ENCODE peak calls at places on chromosomes 16 and 17, in six cellular contexts. Y is pancreas; B is HAP-1; E is CD8-positive, alpha-beta memory T cell; X is GM23248; U is adrenal gland. A is an unnamed sample. For H3K4me1, the result is how much of the 10 kb centered on the place peaks cover.

GRCh38 chr17:35879748-35880654 is at the start of gene CCL5:
- DNase-seq in Y (no peak), B (no peak), E (peak), X (no peak), U (no peak), A (no peak)

GRCh38 chr17:31524926-31525800 is 133.7 kb downstream of the RAB11FIP4 start:
- DNase-seq in Y (peak), B (peak), E (peak), X (peak), U (peak), A (peak)

GRCh38 chr16:70158261-70158939 is 15.2 kb upstream of the CLEC18C start:
- DNase-seq in Y (no peak), B (no peak), E (no peak), X (no peak), U (no peak), A (peak)

GRCh38 chr17:47941998-47942490 is 673 bp downstream of the PNPO start:
- DNase-seq in Y (no peak), B (no peak), E (no peak), X (peak), U (no peak), A (no peak)

GRCh38 chr17:41406205-41406604 is 8.8 kb upstream of the KRT31 start:
- DNase-seq in Y (no peak), B (no peak), E (no peak), X (no peak), U (no peak), A (peak)

GRCh38 chr17:56779306-56779705 is 54.4 kb downstream of the C17orf67 start:
- DNase-seq in Y (no peak), B (no peak), E (no peak), X (peak), U (no peak), A (peak)

GRCh38 chr17:8192070-8192815 is 2.3 kb upstream of the BORCS6 start:
- DNase-seq in Y (peak), B (peak), E (peak), X (peak), U (peak), A (peak)

GRCh38 chr16:20803561-20804214 is 2.6 kb downstream of the ERI2 start:
- DNase-seq in Y (no peak), B (no peak), E (no peak), X (peak), U (no peak), A (no peak)

GRCh38 chr17:9907883-9908648 is 3.0 kb upstream of the RCVRN start:
- DNase-seq in Y (no peak), B (no peak), E (no peak), X (no peak), U (no peak), A (peak)

GRCh38 chr16:65786916-65787315 is 579.6 kb upstream of the CDH5 start:
- DNase-seq in Y (no peak), B (no peak), E (no peak), X (no peak), U (no peak), A (no peak)

GRCh38 chr17:49575524-49576120 is at the start of gene NXPH3:
- DNase-seq in Y (no peak), B (peak), E (peak), X (peak), U (peak), A (peak)

GRCh38 chr16:4714996-4715395 is 19.1 kb downstream of the ANKS3 start:
- DNase-seq in Y (no peak), B (no peak), E (no peak), X (no peak), U (no peak), A (no peak)

GRCh38 chr17:48545539-48545938 is 630 bp upstream of the HOXB2 start:
- DNase-seq in Y (no peak), B (no peak), E (no peak), X (no peak), U (no peak), A (no peak)

GRCh38 chr17:13107726-13108235 is 90.0 kb upstream of the ELAC2 start:
- DNase-seq in Y (no peak), B (no peak), E (no peak), X (peak), U (no peak), A (no peak)

GRCh38 chr16:9966569-9967157 is 215.6 kb downstream of the GRIN2A start:
- DNase-seq in Y (no peak), B (no peak), E (no peak), X (peak), U (no peak), A (no peak)

GRCh38 chr17:20174588-20175265 is 165.6 kb downstream of the SPECC1 start:
- DNase-seq in Y (no peak), B (no peak), E (no peak), X (peak), U (peak), A (no peak)

GRCh38 chr17:75011788-75012319 is 616 bp upstream of the MRPL58 start:
- DNase-seq in Y (peak), B (no peak), E (no peak), X (peak), U (no peak), A (no peak)

GRCh38 chr17:77696720-77697460 is 261.6 kb upstream of the TNRC6C start:
- DNase-seq in Y (no peak), B (no peak), E (no peak), X (no peak), U (no peak), A (peak)

DNA sequence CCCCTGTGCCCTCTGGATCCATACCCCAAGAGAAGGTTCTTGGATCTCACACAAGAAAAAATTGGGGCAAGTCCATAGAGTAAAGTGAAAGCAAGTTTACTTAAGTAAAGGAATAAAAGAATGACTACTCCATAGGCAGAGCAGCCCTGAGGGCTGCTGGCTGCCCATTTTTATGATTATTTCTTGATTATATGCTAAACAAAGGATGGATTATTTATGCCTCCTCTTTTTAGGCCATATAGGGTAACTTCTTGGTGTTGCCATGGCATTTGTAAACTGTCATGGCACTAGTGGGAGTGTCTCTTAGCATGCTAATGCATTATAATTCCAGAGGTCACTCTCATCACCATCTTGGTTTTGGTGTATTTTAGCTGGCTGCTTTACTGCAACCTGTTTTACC is 70.8 kb downstream of the NLK start:
- DNase-seq in Y (no peak), B (peak), E (no peak), X (peak), U (no peak), A (no peak)
- H3K4me1 ChIP-seq in Y (under half), B (under half), E (under half), X (under half), U (under half), A (under half)

DNA sequence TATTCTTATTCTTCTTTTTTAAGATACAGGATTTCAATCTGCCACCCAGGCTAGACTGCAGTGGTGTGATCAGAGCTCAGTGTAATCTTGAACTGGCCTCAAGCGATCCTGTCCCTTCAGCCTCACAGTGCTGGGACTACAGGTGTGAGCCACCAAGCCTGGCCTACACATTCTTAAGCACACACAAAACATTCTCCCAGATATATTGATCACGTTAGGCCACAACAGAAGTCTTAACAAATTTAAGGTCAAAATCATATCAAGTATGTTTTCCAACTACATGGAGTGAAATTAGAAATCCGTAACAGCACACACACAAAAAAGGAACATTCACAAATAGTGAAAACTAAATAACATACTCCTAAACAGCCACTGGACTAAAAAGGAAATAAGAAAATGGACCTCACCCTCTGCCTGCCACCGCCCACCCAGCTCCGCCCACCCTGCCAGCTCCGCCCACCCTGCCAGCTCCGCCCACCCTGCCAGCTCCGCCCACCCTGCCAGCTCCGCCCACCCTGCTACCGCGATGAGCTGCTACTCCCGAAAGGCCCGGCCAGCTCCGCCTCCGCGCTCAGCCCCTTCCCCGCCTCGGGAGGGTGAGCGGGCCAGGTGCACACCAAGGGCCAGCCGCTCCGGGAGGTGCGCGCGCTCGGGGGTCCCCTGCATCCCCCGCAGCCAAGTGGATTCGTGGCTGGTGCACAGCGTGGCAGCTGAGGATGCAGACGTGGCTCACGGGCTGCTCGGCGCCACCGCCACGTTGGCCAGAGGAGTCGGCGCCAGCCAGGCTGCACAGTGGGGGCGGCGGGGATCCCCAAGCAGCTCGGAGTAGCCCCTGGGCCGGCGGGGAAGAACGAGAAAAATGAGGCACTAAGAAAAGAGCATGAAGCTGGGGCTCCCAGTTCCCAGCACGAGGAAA is 41.2 kb downstream of the C16orf87 start:
- DNase-seq in Y (peak), B (no peak), E (peak), X (peak), U (peak), A (peak)
- H3K4me1 ChIP-seq in Y (under half), B (under half), E (under half), X (under half), U (under half), A (under half)

DNA sequence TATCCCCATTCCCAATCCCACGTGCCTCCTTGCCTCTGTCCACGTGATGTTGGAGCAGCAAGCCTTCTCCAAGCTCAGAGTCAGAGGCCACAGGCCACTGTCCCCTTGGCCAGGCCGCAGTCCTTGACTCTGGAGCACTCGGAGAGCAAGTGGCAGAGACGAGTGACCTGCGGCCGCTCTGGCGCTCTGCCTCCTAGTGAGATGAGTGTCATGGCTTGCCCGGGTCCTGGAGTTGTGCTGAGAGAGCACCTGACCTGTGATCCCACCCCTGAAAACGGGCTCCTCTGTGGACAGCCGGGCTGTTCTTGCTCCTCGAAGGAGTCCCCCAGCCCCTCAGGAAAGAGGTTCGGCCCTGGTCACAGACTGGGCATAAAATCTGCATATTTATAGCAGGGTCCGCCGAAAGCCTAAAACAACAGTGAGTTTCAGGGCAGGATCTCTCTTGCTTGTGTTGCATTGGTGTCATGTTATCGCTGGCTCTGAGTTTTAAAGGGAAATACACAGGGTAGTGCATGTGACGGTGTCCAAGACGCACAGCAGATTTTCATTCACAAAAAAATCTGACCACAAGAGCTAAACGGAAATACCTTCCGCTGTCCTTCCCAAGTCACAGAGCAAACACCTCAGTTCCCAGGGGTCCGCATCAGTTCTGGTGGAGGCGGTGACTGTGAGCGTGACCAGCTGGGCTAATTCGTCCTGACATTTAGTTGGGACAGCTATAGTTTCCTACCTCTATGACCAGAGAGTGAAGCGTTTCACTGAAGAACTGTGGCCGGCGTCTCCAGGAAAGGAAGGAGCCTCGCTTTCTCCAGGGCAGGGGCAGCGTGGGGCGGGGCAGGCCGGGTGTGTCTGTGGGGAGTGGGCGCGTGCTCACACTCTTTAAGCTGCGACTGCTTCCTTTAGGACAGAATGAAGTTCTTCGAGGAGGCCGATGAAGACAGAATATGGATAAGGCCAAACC is 10.3 kb upstream of the FASN start:
- DNase-seq in Y (no peak), B (no peak), E (no peak), X (no peak), U (peak), A (peak)
- H3K4me1 ChIP-seq in Y (under half), B (under half), E (under half), X (under half), U (under half), A (under half)

GRCh38 chr16:2250652-2251280 is 621 bp downstream of the ECI1 start:
- DNase-seq in Y (peak), B (peak), E (peak), X (peak), U (peak), A (no peak)

GRCh38 chr16:2256531-2257140 is 5.2 kb upstream of the ECI1 start:
- DNase-seq in Y (no peak), B (no peak), E (no peak), X (no peak), U (no peak), A (peak)

GRCh38 chr16:2251281-2252111 is at the start of gene ECI1:
- DNase-seq in Y (peak), B (peak), E (peak), X (peak), U (peak), A (peak)

GRCh38 chr16:2253293-2253692 is 1.9 kb upstream of the ECI1 start:
- DNase-seq in Y (no peak), B (no peak), E (no peak), X (no peak), U (no peak), A (peak)

GRCh38 chr16:2252806-2253148 is 1.4 kb upstream of the ECI1 start:
- DNase-seq in Y (no peak), B (no peak), E (no peak), X (no peak), U (no peak), A (no peak)
- H3K4me1 ChIP-seq in Y (under half), B (under half), E (under half), X (under half), U (under half), A (under half)

A was measured in endodermal cell.